ENCODE peak calls at places on chromosomes 5 and 9, in nine cellular contexts. B is stimulated activated naive CD4-positive, alpha-beta T cell; C is AG09319; M is NCI-H69; I is fibroblast of mammary gland; U is activated gamma-delta T cell treated with Interleukin-2 at 50 U/mL for 16 hours; L is activated CD8-positive, alpha-beta memory T cell treated with anti-CD3 and anti-CD28 coated beads, Interleukin-2, amount 10 ng/mL, durations not matched to agents 7 days and 5 days; V is T-helper 2 cell; Y is NCI-H774. R is an unnamed sample.

GRCh38 chr5:135587849-135588248 is 9.1 kb upstream of the CXCL14 start:
- DNase-seq in I (no peak), M (no peak), L (no peak), V (no peak), U (no peak), C (no peak), B (no peak), Y (no peak), R (no peak)

GRCh38 chr9:35914307-35914807 is 5.1 kb downstream of the SPAAR start:
- DNase-seq in Y (no peak), V (no peak), I (peak), L (no peak), B (no peak), C (no peak), M (no peak), U (no peak), R (no peak)

GRCh38 chr9:7439355-7439978 is 360.1 kb downstream of the DMAC1 start:
- DNase-seq in B (no peak), U (no peak), V (no peak), I (peak), C (no peak), L (no peak), Y (no peak), M (peak), R (no peak)

GRCh38 chr9:117796681-117797080 is 92.5 kb downstream of the TLR4 start:
- DNase-seq in Y (no peak), B (no peak), C (no peak), L (no peak), V (no peak), U (no peak), M (no peak), I (peak), R (no peak)

GRCh38 chr5:132136906-132137305 is 63.3 kb downstream of the CSF2 start:
- DNase-seq in C (peak), L (no peak), U (no peak), M (peak), Y (no peak), B (no peak), V (no peak), I (peak), R (no peak)

GRCh38 chr5:77129386-77129785 is 42.3 kb upstream of the ZBED3 start:
- DNase-seq in C (no peak), B (peak), L (no peak), I (peak), V (no peak), Y (no peak), M (peak), U (no peak), R (no peak)

GRCh38 chr9:83456226-83456625 is 82.0 kb downstream of the FRMD3 start:
- DNase-seq in Y (no peak), V (no peak), B (no peak), L (no peak), I (peak), C (no peak), M (no peak), U (no peak), R (no peak)

GRCh38 chr9:107112707-107113243 is 170.3 kb upstream of the RAD23B start:
- DNase-seq in V (no peak), B (no peak), Y (no peak), L (no peak), M (no peak), U (no peak), I (no peak), C (no peak), R (no peak)

GRCh38 chr5:135999396-136000139 is 29.2 kb upstream of the TGFBI start:
- DNase-seq in I (peak), L (no peak), M (no peak), C (no peak), V (no peak), Y (no peak), B (no peak), U (no peak), R (no peak)

GRCh38 chr5:37835400-37835973 is 4.4 kb downstream of the GDNF start:
- DNase-seq in B (no peak), L (no peak), V (no peak), C (no peak), I (no peak), M (no peak), Y (no peak), U (no peak), R (no peak)

GRCh38 chr5:132838516-132839282 is 8.3 kb upstream of the SHROOM1 start:
- DNase-seq in C (no peak), B (no peak), U (no peak), Y (no peak), V (no peak), M (no peak), L (no peak), I (no peak), R (no peak)

R was measured in activated effector memory CD4-positive, alpha-beta T cell treated with Interleukin-2 at 50 U/mL for 16 hours.